ENCODE peak calls at places on chromosomes 12 and 14, in ten cellular contexts. G, F, H, B, M, R, A, Y, E and Q are unnamed samples.

GRCh38 chr14:101133068-101133467 is 229.5 kb upstream of the RTL1 start:
- DNase-seq in G (no peak), F (no peak), H (no peak), B (no peak), M (no peak), R (no peak), A (no peak), Y (no peak), E (no peak), Q (no peak)

GRCh38 chr12:119931402-119931801 is 54.3 kb upstream of the CIT start:
- DNase-seq in G (no peak), F (no peak), H (no peak), B (no peak), M (no peak), R (no peak), A (no peak), Y (no peak), E (no peak), Q (no peak)

GRCh38 chr14:100406505-100407131 is 83.5 kb downstream of the SLC25A47 start:
- DNase-seq in G (no peak), F (no peak), H (no peak), B (no peak), M (no peak), R (no peak), A (no peak), Y (no peak), E (no peak), Q (peak; percentile 83)

GRCh38 chr12:7444076-7444475 is at the start of gene CD163L1:
- DNase-seq in G (no peak), F (no peak), H (no peak), B (no peak), M (no peak), R (no peak), A (no peak), Y (no peak), E (no peak), Q (no peak)

GRCh38 chr12:57868870-57869609 is 22.5 kb upstream of the CTDSP2 start:
- DNase-seq in G (peak; percentile 52), F (no peak), H (no peak), B (no peak), M (no peak), R (no peak), A (no peak), Y (no peak), E (no peak), Q (no peak)

GRCh38 chr14:102602421-102603292 is 10.2 kb downstream of the RCOR1 start:
- DNase-seq in G (no peak), F (peak; percentile 44), H (no peak), B (no peak), M (no peak), R (no peak), A (no peak), Y (no peak), E (no peak), Q (no peak)

GRCh38 chr14:73829526-73830431 is 21.9 kb upstream of the PTGR2 start:
- DNase-seq in G (no peak), F (no peak), H (no peak), B (no peak), M (peak; percentile 52), R (no peak), A (no peak), Y (no peak), E (no peak), Q (peak; percentile 38)

GRCh38 chr12:6703631-6704030 is 3.0 kb upstream of the PIANP start:
- DNase-seq in G (peak; percentile 69), F (no peak), H (peak; percentile 54), B (no peak), M (no peak), R (no peak), A (no peak), Y (no peak), E (no peak), Q (peak; percentile 67)

GRCh38 chr14:51176819-51177218 is 63.2 kb upstream of the TMX1 start:
- DNase-seq in G (peak; percentile 45), F (no peak), H (no peak), B (no peak), M (no peak), R (no peak), A (no peak), Y (no peak), E (no peak), Q (no peak)

GRCh38 chr14:99687284-99688209 is 3.4 kb downstream of the CYP46A1 start:
- DNase-seq in G (peak; percentile 82), F (peak; percentile 17), H (peak; percentile 70), B (no peak), M (no peak), R (no peak), A (no peak), Y (peak; percentile 22), E (no peak), Q (no peak)

GRCh38 chr14:88185843-88186242 is 137.2 kb downstream of the KCNK10 start:
- DNase-seq in G (no peak), F (no peak), H (no peak), B (no peak), M (no peak), R (no peak), A (no peak), Y (no peak), E (no peak), Q (no peak)